ENCODE peak calls at places on chromosome 2, in six cellular contexts. U is A549, O is progenitor cell of endocrine pancreas, J is HFFc6, C is RWPE1, M is suprapubic skin. G is an unnamed sample.

GRCh38 chr2:74373189-74373588 is 6.9 kb downstream of the DCTN1 start:
- DNase-seq in U (peak), O (no peak), J (no peak), C (no peak), M (no peak), G (peak)

GRCh38 chr2:233234264-233234663 is 17.2 kb upstream of the ATG16L1 start:
- DNase-seq in U (no peak), O (no peak), J (no peak), C (no peak), M (no peak), G (no peak)

GRCh38 chr2:62501794-62502500 is 4.0 kb downstream of the TMEM17 start:
- DNase-seq in U (peak), O (no peak), J (peak), C (no peak), M (no peak), G (no peak)

GRCh38 chr2:160034396-160034795 is 28.0 kb downstream of the PLA2R1 start:
- DNase-seq in U (no peak), O (no peak), J (no peak), C (no peak), M (no peak), G (no peak)

GRCh38 chr2:191376981-191377629 is 131.9 kb downstream of the MYO1B start:
- DNase-seq in U (peak), O (no peak), J (peak), C (peak), M (peak), G (peak)

GRCh38 chr2:37365669-37366068 is 21.2 kb downstream of the QPCT start:
- DNase-seq in U (no peak), O (no peak), J (no peak), C (no peak), M (no peak), G (no peak)

GRCh38 chr2:107804608-107805498 is 21.8 kb upstream of the RGPD4 start:
- DNase-seq in U (no peak), O (no peak), J (no peak), C (no peak), M (no peak), G (no peak)

GRCh38 chr2:151078889-151079288 is 182.8 kb downstream of the RBM43 start:
- DNase-seq in U (no peak), O (no peak), J (no peak), C (no peak), M (no peak), G (no peak)

GRCh38 chr2:176056411-176056810 is 27.4 kb downstream of the EVX2 start:
- DNase-seq in U (no peak), O (no peak), J (no peak), C (no peak), M (no peak), G (no peak)

GRCh38 chr2:204586444-204587165 is 41.3 kb downstream of the PARD3B start:
- DNase-seq in U (no peak), O (no peak), J (no peak), C (no peak), M (no peak), G (no peak)

GRCh38 chr2:88398122-88398655 is 54.3 kb downstream of the FOXI3 start:
- DNase-seq in U (no peak), O (no peak), J (no peak), C (no peak), M (no peak), G (no peak)

GRCh38 chr2:63840785-63841253 is 877 bp upstream of the UGP2 start:
- DNase-seq in U (peak), O (peak), J (peak), C (peak), M (peak), G (peak)

GRCh38 chr2:239302083-239302807 is 98.6 kb downstream of the HDAC4 start:
- DNase-seq in U (no peak), O (no peak), J (no peak), C (no peak), M (peak), G (no peak)

GRCh38 chr2:120552800-120553471 is 182.7 kb upstream of the GLI2 start:
- DNase-seq in U (peak), O (peak), J (no peak), C (peak), M (peak), G (peak)

GRCh38 chr2:203949228-203949627 is 12.7 kb downstream of the ICOS start:
- DNase-seq in U (no peak), O (no peak), J (no peak), C (peak), M (no peak), G (no peak)

GRCh38 chr2:60961457-60961856 is 56.1 kb upstream of the PEX13 start:
- DNase-seq in U (peak), O (no peak), J (peak), C (peak), M (no peak), G (no peak)

GRCh38 chr2:218021536-218022071 is 18.8 kb upstream of the TNS1 start:
- DNase-seq in U (no peak), O (no peak), J (no peak), C (no peak), M (peak), G (no peak)

GRCh38 chr2:84705858-84706257 is 175.0 kb downstream of the TRABD2A start:
- DNase-seq in U (no peak), O (no peak), J (no peak), C (no peak), M (no peak), G (no peak)

GRCh38 chr2:99217929-99218501 is 37.0 kb downstream of the MRPL30 start:
- DNase-seq in U (no peak), O (no peak), J (no peak), C (no peak), M (no peak), G (no peak)

GRCh38 chr2:169928463-169928864 is 101.2 kb downstream of the UBR3 start:
- DNase-seq in U (peak), O (no peak), J (peak), C (peak), M (no peak), G (no peak)

GRCh38 chr2:142220901-142221300 is 90.1 kb upstream of the LRP1B start:
- DNase-seq in U (no peak), O (no peak), J (no peak), C (no peak), M (no peak), G (no peak)

GRCh38 chr2:197011777-197012641 is 85.5 kb upstream of the PGAP1 start:
- DNase-seq in U (peak), O (no peak), J (peak), C (peak), M (no peak), G (peak)

GRCh38 chr2:117771969-117772630 is 42.4 kb upstream of the DDX18 start:
- DNase-seq in U (peak), O (no peak), J (peak), C (peak), M (no peak), G (no peak)

GRCh38 chr2:227816507-227817274 is 3.0 kb downstream of the CCL20 start:
- DNase-seq in U (peak), O (no peak), J (no peak), C (no peak), M (no peak), G (no peak)

DNA sequence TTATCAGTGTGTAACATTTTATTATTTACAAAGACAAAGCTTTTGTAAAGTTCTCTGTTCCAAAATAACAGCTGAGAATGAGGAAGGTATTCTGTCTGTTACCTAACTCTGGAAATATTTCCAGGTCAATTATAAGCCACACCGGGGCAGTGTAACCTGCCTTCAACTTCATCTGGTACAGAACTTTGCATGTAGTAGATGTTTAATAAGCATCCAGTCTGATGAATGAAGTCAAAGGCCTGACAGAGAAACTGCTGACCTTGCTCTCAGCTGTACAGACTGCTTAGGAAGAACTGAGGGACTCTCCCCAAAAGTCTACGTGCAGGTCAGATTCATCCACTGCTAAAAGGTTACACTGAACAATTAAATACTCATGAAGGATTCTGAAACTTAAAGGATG is 43.3 kb downstream of the WDFY1 start:
- DNase-seq in U (peak), O (no peak), J (no peak), C (no peak), M (no peak), G (no peak)
- TF ChIP-seq CTCF in U (no peak), O (no peak), J (no peak), C (no peak), M (no peak), G (no peak)

DNA sequence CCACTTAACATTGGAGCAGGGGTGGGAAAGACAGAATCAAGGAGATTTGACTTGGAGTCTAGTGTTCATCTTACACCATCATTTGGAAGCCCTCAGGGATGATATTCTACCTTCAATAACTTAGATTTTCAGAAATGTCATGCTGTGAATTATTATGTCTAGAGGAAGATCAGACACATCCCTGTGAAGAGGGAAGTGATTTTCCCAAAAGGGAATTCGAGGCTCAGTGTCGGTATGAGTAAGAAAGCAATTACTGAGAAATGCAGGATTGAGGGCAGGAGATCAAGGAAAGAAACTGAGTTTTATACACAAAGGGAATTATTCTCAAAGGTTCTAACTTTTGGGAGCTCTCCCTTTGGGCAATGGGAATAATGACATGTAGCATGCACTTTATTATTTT is 25.6 kb upstream of the ATIC start:
- DNase-seq in U (no peak), O (no peak), J (no peak), C (no peak), M (no peak), G (no peak)
- TF ChIP-seq CTCF in U (no peak), O (no peak), J (no peak), C (no peak), M (no peak), G (no peak)

GRCh38 chr2:25362564-25363145 is 20.9 kb upstream of the DNMT3A start:
- DNase-seq in U (no peak), O (no peak), J (no peak), C (no peak), M (no peak), G (no peak)

GRCh38 chr2:25358836-25359235 is 17.1 kb upstream of the DNMT3A start:
- DNase-seq in U (no peak), O (no peak), J (no peak), C (no peak), M (no peak), G (no peak)

GRCh38 chr2:25363733-25364132 is 22.0 kb upstream of the DNMT3A start:
- DNase-seq in U (no peak), O (no peak), J (no peak), C (no peak), M (no peak), G (no peak)

GRCh38 chr2:25362049-25362563 is 20.4 kb upstream of the DNMT3A start:
- DNase-seq in U (peak), O (peak), J (peak), C (peak), M (peak), G (peak)

DNA sequence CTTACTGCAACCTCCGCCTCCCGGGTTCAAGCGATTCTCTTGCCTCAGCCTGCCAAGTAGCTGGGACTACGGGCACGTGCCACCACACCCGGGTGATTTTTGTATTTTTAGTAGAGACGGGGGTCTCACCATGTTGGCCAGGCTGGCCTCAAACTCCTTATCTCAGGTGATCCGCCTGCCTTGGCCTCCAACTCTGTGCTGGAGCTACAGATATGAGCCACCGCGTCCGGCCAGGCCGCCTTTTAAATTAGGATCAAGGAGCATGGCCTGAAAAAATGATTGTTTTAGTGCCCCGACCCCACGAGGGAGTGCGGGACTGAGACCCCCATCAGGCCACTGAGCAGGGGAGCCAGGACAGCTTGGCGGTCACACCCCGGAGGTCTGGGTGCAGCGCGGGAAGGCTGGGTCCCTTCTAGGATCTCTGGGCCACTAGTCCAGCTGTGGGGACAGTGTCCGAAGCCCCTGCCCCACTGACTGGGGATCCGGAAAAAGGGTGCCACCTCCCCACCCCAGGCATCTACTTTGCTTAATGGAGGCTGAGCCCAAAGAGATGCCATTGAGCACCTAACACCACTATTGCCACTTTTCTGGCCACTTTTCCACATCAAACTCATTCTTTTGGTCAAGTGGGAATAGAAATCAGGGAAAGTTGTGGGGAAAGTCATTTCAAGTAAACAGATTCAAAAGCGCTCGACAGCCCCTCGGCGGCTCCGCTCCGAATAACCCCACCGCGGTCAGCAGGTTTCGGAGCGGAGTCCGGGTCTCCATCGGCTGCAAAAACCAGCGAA is 19.7 kb upstream of the DNMT3A start:
- DNase-seq in U (no peak), O (no peak), J (no peak), C (no peak), M (no peak), G (no peak)
- TF ChIP-seq CTCF in U (no peak), O (no peak), J (no peak), C (no peak), M (no peak), G (no peak)

GRCh38 chr2:8430628-8431027 is 251.2 kb upstream of the ID2 start:
- DNase-seq in U (no peak), O (no peak), J (no peak), C (no peak), M (no peak), G (no peak)
- TF ChIP-seq CTCF in U (no peak), O (no peak), J (no peak), C (no peak), M (no peak), G (no peak)

GRCh38 chr2:19818543-19818942 is 83.2 kb downstream of the TTC32 start:
- DNase-seq in U (no peak), O (no peak), J (no peak), C (no peak), M (no peak), G (no peak)

GRCh38 chr2:19818039-19818438 is 83.7 kb downstream of the TTC32 start:
- DNase-seq in U (no peak), O (no peak), J (no peak), C (no peak), M (no peak), G (no peak)

GRCh38 chr2:19815746-19816145 is 86.0 kb downstream of the TTC32 start:
- DNase-seq in U (no peak), O (no peak), J (no peak), C (no peak), M (no peak), G (no peak)

GRCh38 chr2:19823507-19823906 is 78.3 kb downstream of the TTC32 start:
- DNase-seq in U (no peak), O (no peak), J (no peak), C (no peak), M (no peak), G (no peak)

DNA sequence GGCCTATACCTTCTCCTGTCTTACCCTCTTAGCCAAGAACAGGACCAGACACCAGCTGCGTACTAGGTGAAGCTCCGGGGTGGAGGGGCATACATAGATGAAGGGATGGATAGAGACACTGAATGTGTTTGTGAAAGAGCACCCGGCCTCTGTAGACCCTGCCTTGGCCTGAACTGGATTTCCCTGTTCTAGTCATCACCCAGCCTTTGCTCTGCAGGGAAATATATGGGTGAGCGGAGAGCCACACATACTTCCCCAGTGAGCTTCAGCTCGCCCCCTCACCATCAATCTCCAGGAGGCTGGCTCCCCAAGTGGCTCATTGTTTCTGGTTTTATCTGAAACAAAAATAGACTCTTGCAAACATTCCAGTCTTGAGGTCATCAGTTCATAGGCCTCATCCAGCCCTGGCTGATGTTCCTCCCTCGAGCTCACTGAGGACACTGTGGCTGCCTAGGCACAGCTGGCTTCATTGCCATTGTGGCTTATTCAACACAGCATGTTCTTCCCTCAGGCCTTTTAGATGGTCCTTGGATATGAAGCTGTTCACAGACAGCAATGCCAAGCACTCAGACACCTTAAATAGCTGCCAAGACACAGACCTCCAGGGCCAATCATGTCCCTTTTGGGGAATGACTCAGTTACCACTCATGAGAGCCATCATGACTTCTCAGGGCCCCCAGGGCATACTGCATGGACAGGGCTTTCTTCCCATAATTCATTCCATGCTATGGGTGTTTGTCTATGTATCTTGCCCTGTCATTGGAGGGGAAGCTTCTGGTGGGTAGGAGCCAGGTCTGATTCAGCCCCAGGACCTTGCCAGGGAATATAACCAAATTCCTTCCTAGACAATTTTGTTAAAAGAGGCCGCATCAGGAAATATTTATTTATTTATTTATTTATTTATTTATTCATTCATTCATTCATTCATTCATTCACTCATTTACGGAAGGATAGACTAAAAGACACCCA is 82.4 kb downstream of the TTC32 start:
- DNase-seq in U (peak), O (no peak), J (peak), C (peak), M (no peak), G (no peak)
- TF ChIP-seq CTCF in U (no peak), O (no peak), J (no peak), C (no peak), M (no peak), G (no peak)